ENCODE peak calls at places on chromosomes 2 and 18, in seven cellular contexts. R is IMR-90, V is H9, W is neuronal stem cell, T is mesendoderm, N is H1, P is trophoblast cell. J is an unnamed sample.

GRCh38 chr2:160324917-160325316 is 124.8 kb upstream of the ITGB6 start:
- DNase-seq in T (no peak), V (no peak), P (no peak), N (no peak), R (no peak), W (no peak), J (peak)

GRCh38 chr2:29615841-29616240 is 305.5 kb downstream of the ALK start:
- DNase-seq in R (no peak), W (no peak), N (no peak), T (no peak), P (no peak), V (no peak), J (no peak)

GRCh38 chr2:179440642-179441251 is 176.1 kb upstream of the SESTD1 start:
- DNase-seq in R (peak), N (no peak), V (no peak), T (peak), W (no peak), P (peak), J (peak)

GRCh38 chr2:66862871-66863650 is 428.1 kb downstream of the MEIS1 start:
- DNase-seq in W (no peak), R (peak), N (no peak), P (peak), T (no peak), V (no peak), J (peak)

GRCh38 chr2:210445116-210445707 is 31.3 kb downstream of the LANCL1 start:
- DNase-seq in N (no peak), R (peak), W (no peak), P (peak), T (peak), V (no peak), J (peak)

GRCh38 chr2:235966932-235967331 is 201.3 kb downstream of the GBX2 start:
- DNase-seq in V (no peak), T (no peak), W (no peak), P (no peak), R (no peak), N (no peak), J (no peak)

GRCh38 chr18:74387362-74387761 is 69.7 kb downstream of the DIPK1C start:
- DNase-seq in T (no peak), R (no peak), N (no peak), P (peak), W (no peak), V (no peak), J (no peak)

GRCh38 chr2:118255771-118256372 is 167.6 kb downstream of the INSIG2 start:
- DNase-seq in R (no peak), V (no peak), W (peak), N (no peak), P (no peak), T (peak), J (no peak)

GRCh38 chr2:195559431-195559914 is 97.6 kb upstream of the SLC39A10 start:
- DNase-seq in R (peak), W (no peak), P (peak), T (no peak), V (peak), N (peak), J (peak)

GRCh38 chr2:150528861-150529801 is 41.7 kb upstream of the RND3 start:
- DNase-seq in W (no peak), V (no peak), N (no peak), T (peak), P (peak), R (peak), J (peak)

GRCh38 chr18:61653823-61654551 is 238.8 kb downstream of the RNF152 start:
- DNase-seq in V (no peak), R (no peak), T (peak), N (no peak), P (no peak), W (no peak), J (no peak)

GRCh38 chr2:70513751-70514150 is 39.9 kb downstream of the TGFA start:
- DNase-seq in T (no peak), P (no peak), N (no peak), W (no peak), R (no peak), V (no peak), J (no peak)

GRCh38 chr2:236163483-236164200 is 4.5 kb downstream of the GBX2 start:
- DNase-seq in R (no peak), T (no peak), W (peak), N (no peak), P (no peak), V (no peak), J (no peak)

GRCh38 chr2:231684314-231685223 is 23.8 kb upstream of the PTMA start:
- DNase-seq in R (no peak), N (no peak), W (no peak), P (no peak), V (peak), T (no peak), J (no peak)

GRCh38 chr2:150644298-150645067 is 157.0 kb upstream of the RND3 start:
- DNase-seq in V (no peak), P (peak), R (peak), W (no peak), T (no peak), N (no peak), J (peak)

GRCh38 chr2:197615033-197615652 is 60.2 kb downstream of the RFTN2 start:
- DNase-seq in P (no peak), N (no peak), V (no peak), T (peak), W (no peak), R (no peak), J (no peak)

GRCh38 chr2:40433739-40434138 is 18.2 kb downstream of the SLC8A1 start:
- DNase-seq in P (peak), W (no peak), V (no peak), N (no peak), R (no peak), T (no peak), J (no peak)

GRCh38 chr2:177599956-177600355 is 207.4 kb downstream of the AGPS start:
- DNase-seq in P (no peak), W (no peak), N (no peak), R (no peak), T (no peak), V (no peak), J (no peak)

GRCh38 chr18:8657873-8658521 is 47.4 kb upstream of the MTCL1 start:
- DNase-seq in P (no peak), R (peak), W (peak), V (peak), T (peak), N (no peak), J (no peak)

GRCh38 chr2:10216677-10217498 is 85.8 kb upstream of the HPCAL1 start:
- DNase-seq in P (no peak), W (no peak), T (no peak), V (no peak), R (no peak), N (no peak), J (no peak)
- H3K18ac ChIP-seq in P (no peak), W (peak), T (no peak), V (no peak), R (no peak), N (no peak), J (no peak)

GRCh38 chr2:220473611-220474010 is 846.2 kb downstream of the SLC4A3 start:
- DNase-seq in W (no peak), T (no peak), N (no peak), P (no peak), R (peak), V (no peak), J (no peak)
- H3K18ac ChIP-seq in W (no peak), T (no peak), N (no peak), P (no peak), R (no peak), V (no peak), J (no peak)

DNA sequence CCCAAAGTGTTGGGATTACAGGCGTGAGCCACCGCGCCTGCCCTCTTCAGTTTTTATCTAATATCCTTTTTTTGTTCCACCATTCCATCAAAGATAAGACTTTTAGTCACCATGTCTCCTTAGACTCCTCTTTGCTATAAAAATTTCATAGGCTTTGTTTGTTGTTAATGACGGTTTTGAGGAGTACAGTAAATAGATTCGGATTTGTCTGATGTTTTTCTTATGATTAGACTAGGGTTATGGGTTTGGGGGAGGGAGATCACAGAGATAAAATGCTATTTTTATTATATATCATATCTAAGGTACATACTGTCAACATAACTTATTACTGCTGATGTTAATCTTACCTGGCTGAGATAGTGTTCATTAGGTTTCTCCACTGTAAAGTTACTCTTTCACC is 6.2 kb downstream of the IL36B start:
- DNase-seq in R (no peak), T (no peak), V (no peak), W (no peak), P (no peak), N (no peak), J (no peak)
- H3K18ac ChIP-seq in R (no peak), T (no peak), V (no peak), W (no peak), P (no peak), N (no peak), J (no peak)

GRCh38 chr2:159174759-159175158 is 111.7 kb downstream of the WDSUB1 start:
- DNase-seq in W (no peak), R (no peak), T (no peak), P (no peak), V (no peak), N (no peak), J (no peak)

GRCh38 chr2:159177357-159177756 is 109.1 kb downstream of the WDSUB1 start:
- DNase-seq in P (no peak), W (no peak), N (no peak), V (no peak), T (no peak), R (no peak), J (no peak)

GRCh38 chr2:159176555-159176954 is 109.9 kb downstream of the WDSUB1 start:
- DNase-seq in P (peak), R (peak), V (no peak), N (no peak), T (no peak), W (no peak), J (no peak)

GRCh38 chr2:159177957-159178356 is 108.5 kb downstream of the WDSUB1 start:
- DNase-seq in T (no peak), V (no peak), P (no peak), R (no peak), N (no peak), W (no peak), J (no peak)

GRCh38 chr2:159175182-159175581 is 111.3 kb downstream of the WDSUB1 start:
- DNase-seq in T (no peak), P (no peak), V (no peak), R (no peak), N (no peak), W (no peak), J (no peak)
- H3K18ac ChIP-seq in T (no peak), P (no peak), V (no peak), R (no peak), N (no peak), W (no peak), J (no peak)

GRCh38 chr2:129784486-129784885 is 195.0 kb upstream of the RAB6C start:
- DNase-seq in R (no peak), W (no peak), T (no peak), P (no peak), N (no peak), V (no peak), J (no peak)
- H3K18ac ChIP-seq in R (no peak), W (no peak), T (no peak), P (no peak), N (no peak), V (no peak), J (no peak)

DNA sequence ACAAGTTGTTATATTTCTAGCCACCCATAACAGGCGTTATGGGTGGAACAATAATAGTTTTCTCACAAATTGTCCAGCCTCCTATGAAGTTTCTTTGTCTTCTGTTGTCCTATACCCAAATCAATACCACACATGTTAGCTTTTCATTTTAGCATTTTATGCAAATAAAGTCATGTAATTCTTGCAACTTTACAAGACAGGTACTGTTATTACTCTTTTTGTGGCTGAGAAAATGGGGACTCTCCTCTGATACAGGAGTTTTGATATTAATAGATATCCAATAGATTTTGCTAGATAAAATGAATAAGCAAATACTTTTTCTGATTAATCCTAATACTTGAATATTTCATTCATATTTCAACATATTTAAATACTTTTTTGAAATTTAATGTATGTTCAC is 151.0 kb downstream of the PMAIP1 start:
- DNase-seq in W (no peak), R (no peak), P (no peak), V (no peak), T (no peak), N (no peak), J (no peak)
- H3K18ac ChIP-seq in W (no peak), R (no peak), P (no peak), V (no peak), T (no peak), N (no peak), J (no peak)

DNA sequence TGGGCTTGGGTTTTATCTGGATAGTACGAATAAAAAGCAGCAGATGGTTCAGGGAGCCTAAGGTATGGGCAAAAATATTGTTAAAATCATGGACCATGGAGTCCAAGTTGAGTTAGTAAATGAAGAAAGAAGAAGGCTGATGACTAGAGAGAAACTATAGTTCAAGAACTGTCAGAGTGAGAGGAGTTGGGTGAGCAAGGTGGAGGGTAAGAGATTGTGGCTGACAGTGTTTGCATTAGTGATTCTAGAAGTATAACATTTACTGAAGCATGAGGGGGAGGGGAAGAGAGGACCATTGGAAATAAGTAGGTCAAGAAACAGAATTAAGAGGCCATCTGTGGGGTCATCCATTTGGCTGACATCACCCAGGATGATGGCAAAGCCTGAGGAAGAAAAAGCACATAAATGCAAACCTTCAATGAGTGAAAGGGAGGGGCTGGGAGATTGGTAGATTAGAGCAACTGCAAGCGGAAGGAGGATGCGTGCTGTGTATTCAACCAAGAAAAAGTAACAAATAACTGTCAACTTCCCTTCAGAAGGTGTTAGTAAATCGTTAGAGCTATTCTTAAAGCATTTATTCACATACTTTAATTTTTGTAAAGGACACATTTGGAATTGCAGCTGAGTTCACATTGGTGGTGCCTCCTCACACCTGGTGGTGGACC is 392.8 kb downstream of the TSN start:
- DNase-seq in R (no peak), T (no peak), W (no peak), V (no peak), N (no peak), P (no peak), J (no peak)
- H3K18ac ChIP-seq in R (no peak), T (no peak), W (no peak), V (no peak), N (no peak), P (no peak), J (no peak)